ENCODE peak calls at places on chromosomes 5 and 9, in nine cellular contexts. S, B, Z, A, M, O, C, U and N are unnamed samples.

GRCh38 chr5:40017151-40017550 is 592.4 kb upstream of the DAB2 start:
- DNase-seq in M (no peak), A (no peak), Z (no peak), S (no peak), O (no peak), C (no peak), U (no peak), B (no peak), N (no peak)

GRCh38 chr5:139012170-139012569 is 137.0 kb upstream of the LRRTM2 start:
- DNase-seq in C (no peak), O (no peak), Z (no peak), S (no peak), A (no peak), U (no peak), M (no peak), B (no peak), N (no peak)

GRCh38 chr5:23139338-23140171 is 286.4 kb upstream of the CDH12 start:
- DNase-seq in S (no peak), C (no peak), B (no peak), Z (no peak), U (no peak), A (no peak), O (no peak), M (peak; percentile 50), N (no peak)

GRCh38 chr9:121199921-121200320 is 1.7 kb downstream of the RAB14 start:
- DNase-seq in B (no peak), M (no peak), O (no peak), C (no peak), Z (no peak), A (no peak), U (no peak), S (no peak), N (no peak)

GRCh38 chr5:93191426-93191825 is 389.6 kb downstream of the NR2F1-AS1 start:
- DNase-seq in M (no peak), S (no peak), O (no peak), C (no peak), A (no peak), U (no peak), B (no peak), Z (no peak), N (no peak)

GRCh38 chr9:78261403-78262001 is 25.6 kb downstream of the CEP78 start:
- DNase-seq in S (no peak), U (no peak), M (peak; percentile 23), A (no peak), C (no peak), B (no peak), Z (no peak), O (no peak), N (no peak)

GRCh38 chr9:93105620-93106019 is 9.6 kb downstream of the CARD19 start:
- DNase-seq in Z (no peak), M (no peak), C (no peak), A (no peak), S (no peak), O (no peak), U (no peak), B (no peak), N (no peak)

GRCh38 chr5:32586251-32586642 is 890 bp downstream of the SUB1 start:
- DNase-seq in C (no peak), A (no peak), O (no peak), M (no peak), B (no peak), S (no peak), Z (no peak), U (no peak), N (no peak)

GRCh38 chr5:109656829-109657228 is 32.9 kb upstream of the MAN2A1 start:
- DNase-seq in A (no peak), Z (peak; percentile 43), M (no peak), U (peak; percentile 22), S (peak; percentile 11), O (peak; percentile 78), B (peak; percentile 84), C (peak; percentile 25), N (peak; percentile 28)

GRCh38 chr5:128532127-128532526 is 5.9 kb downstream of the FBN2 start:
- DNase-seq in B (no peak), S (no peak), U (no peak), O (no peak), A (no peak), Z (no peak), M (peak; percentile 63), C (no peak), N (no peak)

GRCh38 chr9:93536874-93537273 is 39.5 kb upstream of the PHF2 start:
- DNase-seq in A (peak; percentile 41), Z (no peak), U (no peak), S (no peak), M (no peak), C (no peak), B (no peak), O (no peak), N (no peak)

GRCh38 chr5:15354011-15354410 is 146.0 kb upstream of the FBXL7 start:
- DNase-seq in U (no peak), S (no peak), B (no peak), M (no peak), A (no peak), Z (no peak), C (no peak), O (no peak), N (no peak)

GRCh38 chr5:31113666-31114065 is 79.8 kb upstream of the CDH6 start:
- DNase-seq in C (no peak), M (no peak), A (no peak), U (no peak), O (no peak), S (no peak), B (no peak), Z (no peak), N (no peak)
- H3K27ac ChIP-seq in C (no peak overlapping the region), M (no peak overlapping the region), A (no peak overlapping the region), U (no peak overlapping the region), O (no peak overlapping the region), S (no peak overlapping the region), B (no peak overlapping the region), Z (no peak overlapping the region), N (no peak overlapping the region)

GRCh38 chr9:107869111-107869510 is 379.5 kb upstream of the KLF4 start:
- DNase-seq in O (no peak), B (no peak), A (no peak), U (no peak), Z (no peak), C (no peak), M (no peak), S (no peak), N (no peak)

GRCh38 chr9:107868166-107868565 is 378.6 kb upstream of the KLF4 start:
- DNase-seq in O (no peak), U (no peak), S (no peak), A (no peak), B (no peak), Z (no peak), C (no peak), M (no peak), N (no peak)

GRCh38 chr9:107870221-107870620 is 380.7 kb upstream of the KLF4 start:
- DNase-seq in O (no peak), U (no peak), Z (no peak), A (no peak), S (no peak), B (no peak), C (no peak), M (no peak), N (no peak)

GRCh38 chr9:107866912-107867311 is 377.3 kb upstream of the KLF4 start:
- DNase-seq in B (no peak), Z (no peak), O (no peak), S (no peak), U (no peak), M (no peak), A (no peak), C (no peak), N (no peak)

DNA sequence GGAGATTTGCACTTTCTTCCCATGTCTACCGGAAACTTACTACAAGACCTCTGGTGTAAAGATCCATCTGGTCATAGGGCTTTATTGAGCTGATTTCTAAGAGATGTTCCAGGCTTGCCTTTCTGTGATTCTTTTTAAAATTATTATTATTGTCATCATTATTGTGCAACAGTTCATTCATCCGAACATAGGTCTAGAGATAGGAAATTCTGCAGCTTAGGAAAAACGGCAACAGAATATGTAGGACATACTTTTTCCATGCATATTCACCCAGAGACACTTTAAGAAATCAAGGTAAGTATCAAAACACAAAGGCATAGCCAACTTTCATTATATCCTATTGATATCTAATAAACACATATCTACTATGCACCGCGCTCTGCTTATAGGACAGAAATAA is 378.2 kb upstream of the KLF4 start:
- DNase-seq in S (no peak), B (no peak), U (no peak), Z (no peak), O (no peak), C (no peak), A (no peak), M (no peak), N (no peak)
- H3K4me1 ChIP-seq in S (no peaks in the 10 kb centered on the region), B (no peaks in the 10 kb centered on the region), U (no peaks in the 10 kb centered on the region), Z (no peaks in the 10 kb centered on the region), O (no peaks in the 10 kb centered on the region), C (no peaks in the 10 kb centered on the region), A (no peaks in the 10 kb centered on the region), M (no peaks in the 10 kb centered on the region), N (no peaks in the 10 kb centered on the region)

DNA sequence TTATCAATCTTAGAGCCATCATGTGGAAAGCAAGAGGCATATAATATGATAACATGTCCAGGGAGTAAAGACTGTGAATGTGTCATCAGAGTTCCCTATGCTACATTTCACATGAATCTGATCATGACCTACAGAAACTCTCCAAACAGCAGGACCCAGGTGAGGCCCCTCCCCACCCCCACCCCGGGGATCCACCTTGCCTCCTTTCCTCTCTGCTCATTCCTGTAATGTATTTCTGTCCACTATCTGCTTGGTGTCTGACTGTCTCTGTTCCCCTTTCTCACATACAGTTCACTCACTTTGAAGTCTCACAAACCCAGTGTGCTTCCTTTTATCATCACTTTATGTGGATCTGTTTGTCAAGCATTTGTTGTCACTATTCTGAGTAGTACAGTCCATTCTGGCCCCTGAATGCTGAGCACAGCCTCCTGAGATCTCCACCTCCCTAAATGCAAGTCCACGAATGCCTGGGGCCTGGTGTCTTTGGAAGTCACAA is 76.4 kb upstream of the SMARCA2 start:
- DNase-seq in U (no peak), Z (no peak), M (no peak), O (no peak), C (no peak), S (no peak), B (no peak), A (no peak), N (no peak)
- H3K27ac ChIP-seq in U (no peak overlapping the region), Z (no peak overlapping the region), M (no peak overlapping the region), O (no peak overlapping the region), C (no peak overlapping the region), S (no peak overlapping the region), B (no peak overlapping the region), A (no peak overlapping the region), N (no peak overlapping the region)

GRCh38 chr5:113237893-113238292 is 196.9 kb downstream of the TSSK1B start:
- DNase-seq in B (no peak), U (no peak), O (no peak), A (no peak), S (no peak), Z (no peak), C (no peak), M (peak; percentile 38), N (no peak)

GRCh38 chr5:113233606-113234005 is 201.2 kb downstream of the TSSK1B start:
- DNase-seq in A (no peak), O (no peak), Z (no peak), B (no peak), C (no peak), M (no peak), U (no peak), S (no peak), N (no peak)

GRCh38 chr5:113235884-113236283 is 198.9 kb downstream of the TSSK1B start:
- DNase-seq in M (no peak), U (no peak), A (no peak), C (no peak), Z (no peak), B (no peak), O (no peak), S (no peak), N (no peak)

GRCh38 chr5:113234546-113234945 is 200.2 kb downstream of the TSSK1B start:
- DNase-seq in C (no peak), S (no peak), O (no peak), U (no peak), Z (no peak), A (no peak), M (no peak), B (no peak), N (no peak)

GRCh38 chr5:113236536-113237308 is 198.1 kb downstream of the TSSK1B start:
- DNase-seq in A (no peak), U (no peak), O (no peak), M (no peak), B (no peak), S (no peak), Z (no peak), C (no peak), N (no peak)
- H3K4me1 ChIP-seq in A (no peaks in the 10 kb centered on the region), U (no peaks in the 10 kb centered on the region), O (no peaks in the 10 kb centered on the region), M (peaks cover 41% of the 10 kb centered on the region), B (no peaks in the 10 kb centered on the region), S (no peaks in the 10 kb centered on the region), Z (peaks cover 9% of the 10 kb centered on the region), C (no peaks in the 10 kb centered on the region), N (no peaks in the 10 kb centered on the region)